ENCODE peak calls at places on chromosomes 5 and 9, in ten cellular contexts. One of them, this sample, is unnamed.

GRCh38 chr5:35464757-35465156 is 152.9 kb upstream of the SPEF2 start:
- DNase-seq in ecto neural progenitor cell: no peak
- DNase-seq in kidney tubule cell: no peak
- DNase-seq in HepG2: no peak
- DNase-seq in nephron progenitor cell: no peak
- DNase-seq in D341Med: no peak
- DNase-seq in fibroblast of mammary gland: peak
- DNase-seq in stimulated activated CD4-positive, alpha-beta T cell treated with anti-CD3 and anti-CD28 coated beads, TNF-alpha, amount 100 ng/mL, for 4 hours: no peak
- DNase-seq in astrocyte of the cerebellum: no peak
- DNase-seq in A172: no peak
- DNase-seq in this sample: no peak

GRCh38 chr9:37410969-37411785 is 11.3 kb upstream of the GRHPR start:
- DNase-seq in astrocyte of the cerebellum: no peak
- DNase-seq in stimulated activated CD4-positive, alpha-beta T cell treated with anti-CD3 and anti-CD28 coated beads, TNF-alpha, amount 100 ng/mL, for 4 hours: no peak
- DNase-seq in HepG2: peak
- DNase-seq in ecto neural progenitor cell: no peak
- DNase-seq in kidney tubule cell: no peak
- DNase-seq in fibroblast of mammary gland: no peak
- DNase-seq in A172: no peak
- DNase-seq in nephron progenitor cell: no peak
- DNase-seq in D341Med: no peak
- DNase-seq in this sample: no peak

GRCh38 chr5:109191153-109191558 is 218.6 kb downstream of the PJA2 start:
- DNase-seq in kidney tubule cell: peak
- DNase-seq in stimulated activated CD4-positive, alpha-beta T cell treated with anti-CD3 and anti-CD28 coated beads, TNF-alpha, amount 100 ng/mL, for 4 hours: no peak
- DNase-seq in ecto neural progenitor cell: no peak
- DNase-seq in A172: peak
- DNase-seq in HepG2: no peak
- DNase-seq in astrocyte of the cerebellum: peak
- DNase-seq in nephron progenitor cell: no peak
- DNase-seq in fibroblast of mammary gland: peak
- DNase-seq in D341Med: no peak
- DNase-seq in this sample: peak

GRCh38 chr5:18797241-18797640 is 1163.0 kb downstream of the TAF11L14 start:
- DNase-seq in nephron progenitor cell: no peak
- DNase-seq in stimulated activated CD4-positive, alpha-beta T cell treated with anti-CD3 and anti-CD28 coated beads, TNF-alpha, amount 100 ng/mL, for 4 hours: no peak
- DNase-seq in astrocyte of the cerebellum: no peak
- DNase-seq in kidney tubule cell: no peak
- DNase-seq in A172: no peak
- DNase-seq in HepG2: no peak
- DNase-seq in fibroblast of mammary gland: no peak
- DNase-seq in D341Med: no peak
- DNase-seq in ecto neural progenitor cell: no peak
- DNase-seq in this sample: no peak

GRCh38 chr9:116101516-116101915 is 52.1 kb upstream of the PAPPA start:
- DNase-seq in kidney tubule cell: peak
- DNase-seq in D341Med: no peak
- DNase-seq in astrocyte of the cerebellum: no peak
- DNase-seq in HepG2: no peak
- DNase-seq in nephron progenitor cell: no peak
- DNase-seq in ecto neural progenitor cell: no peak
- DNase-seq in fibroblast of mammary gland: peak
- DNase-seq in stimulated activated CD4-positive, alpha-beta T cell treated with anti-CD3 and anti-CD28 coated beads, TNF-alpha, amount 100 ng/mL, for 4 hours: no peak
- DNase-seq in A172: no peak
- DNase-seq in this sample: no peak

GRCh38 chr9:131670247-131670681 is 69.6 kb downstream of the RAPGEF1 start:
- DNase-seq in nephron progenitor cell: no peak
- DNase-seq in A172: no peak
- DNase-seq in ecto neural progenitor cell: no peak
- DNase-seq in stimulated activated CD4-positive, alpha-beta T cell treated with anti-CD3 and anti-CD28 coated beads, TNF-alpha, amount 100 ng/mL, for 4 hours: no peak
- DNase-seq in astrocyte of the cerebellum: no peak
- DNase-seq in kidney tubule cell: no peak
- DNase-seq in HepG2: no peak
- DNase-seq in fibroblast of mammary gland: no peak
- DNase-seq in D341Med: peak
- DNase-seq in this sample: no peak

GRCh38 chr9:75084081-75084672 is 3.8 kb downstream of the NMRK1 start:
- DNase-seq in nephron progenitor cell: no peak
- DNase-seq in D341Med: no peak
- DNase-seq in HepG2: peak
- DNase-seq in ecto neural progenitor cell: no peak
- DNase-seq in kidney tubule cell: no peak
- DNase-seq in A172: no peak
- DNase-seq in fibroblast of mammary gland: no peak
- DNase-seq in astrocyte of the cerebellum: no peak
- DNase-seq in stimulated activated CD4-positive, alpha-beta T cell treated with anti-CD3 and anti-CD28 coated beads, TNF-alpha, amount 100 ng/mL, for 4 hours: no peak
- DNase-seq in this sample: no peak

GRCh38 chr9:111961575-111961974 is 65.0 kb downstream of the UGCG start:
- DNase-seq in astrocyte of the cerebellum: peak
- DNase-seq in nephron progenitor cell: no peak
- DNase-seq in stimulated activated CD4-positive, alpha-beta T cell treated with anti-CD3 and anti-CD28 coated beads, TNF-alpha, amount 100 ng/mL, for 4 hours: no peak
- DNase-seq in fibroblast of mammary gland: peak
- DNase-seq in HepG2: no peak
- DNase-seq in kidney tubule cell: peak
- DNase-seq in A172: peak
- DNase-seq in ecto neural progenitor cell: no peak
- DNase-seq in D341Med: no peak
- DNase-seq in this sample: no peak

GRCh38 chr9:27888661-27889295 is 315.5 kb upstream of the C9orf72 start:
- DNase-seq in stimulated activated CD4-positive, alpha-beta T cell treated with anti-CD3 and anti-CD28 coated beads, TNF-alpha, amount 100 ng/mL, for 4 hours: peak
- DNase-seq in A172: peak
- DNase-seq in D341Med: peak
- DNase-seq in ecto neural progenitor cell: no peak
- DNase-seq in astrocyte of the cerebellum: no peak
- DNase-seq in fibroblast of mammary gland: peak
- DNase-seq in nephron progenitor cell: peak
- DNase-seq in HepG2: peak
- DNase-seq in kidney tubule cell: peak
- DNase-seq in this sample: peak

GRCh38 chr5:3122216-3122615 is 370.7 kb upstream of the IRX2 start:
- DNase-seq in D341Med: no peak
- DNase-seq in astrocyte of the cerebellum: no peak
- DNase-seq in fibroblast of mammary gland: no peak
- DNase-seq in stimulated activated CD4-positive, alpha-beta T cell treated with anti-CD3 and anti-CD28 coated beads, TNF-alpha, amount 100 ng/mL, for 4 hours: no peak
- DNase-seq in nephron progenitor cell: no peak
- DNase-seq in ecto neural progenitor cell: peak
- DNase-seq in HepG2: no peak
- DNase-seq in kidney tubule cell: no peak
- DNase-seq in A172: no peak
- DNase-seq in this sample: peak

GRCh38 chr9:130290353-130291181 is 25.0 kb downstream of the HMCN2 start:
- DNase-seq in fibroblast of mammary gland: peak
- DNase-seq in nephron progenitor cell: no peak
- DNase-seq in A172: no peak
- DNase-seq in stimulated activated CD4-positive, alpha-beta T cell treated with anti-CD3 and anti-CD28 coated beads, TNF-alpha, amount 100 ng/mL, for 4 hours: no peak
- DNase-seq in D341Med: no peak
- DNase-seq in HepG2: no peak
- DNase-seq in ecto neural progenitor cell: no peak
- DNase-seq in kidney tubule cell: no peak
- DNase-seq in astrocyte of the cerebellum: no peak
- DNase-seq in this sample: no peak

GRCh38 chr9:121642758-121643157 is 8.7 kb upstream of the DAB2IP start:
- DNase-seq in nephron progenitor cell: no peak
- DNase-seq in fibroblast of mammary gland: no peak
- DNase-seq in astrocyte of the cerebellum: no peak
- DNase-seq in ecto neural progenitor cell: no peak
- DNase-seq in kidney tubule cell: no peak
- DNase-seq in D341Med: no peak
- DNase-seq in HepG2: no peak
- DNase-seq in stimulated activated CD4-positive, alpha-beta T cell treated with anti-CD3 and anti-CD28 coated beads, TNF-alpha, amount 100 ng/mL, for 4 hours: no peak
- DNase-seq in A172: no peak
- DNase-seq in this sample: no peak

GRCh38 chr9:16602494-16602893 is 268.0 kb downstream of the BNC2 start:
- DNase-seq in D341Med: no peak
- DNase-seq in stimulated activated CD4-positive, alpha-beta T cell treated with anti-CD3 and anti-CD28 coated beads, TNF-alpha, amount 100 ng/mL, for 4 hours: no peak
- DNase-seq in astrocyte of the cerebellum: no peak
- DNase-seq in nephron progenitor cell: no peak
- DNase-seq in HepG2: no peak
- DNase-seq in fibroblast of mammary gland: no peak
- DNase-seq in kidney tubule cell: no peak
- DNase-seq in ecto neural progenitor cell: no peak
- DNase-seq in A172: no peak
- DNase-seq in this sample: no peak

GRCh38 chr5:11588803-11589202 is 315.4 kb downstream of the CTNND2 start:
- DNase-seq in A172: no peak
- DNase-seq in ecto neural progenitor cell: peak
- DNase-seq in HepG2: no peak
- DNase-seq in astrocyte of the cerebellum: peak
- DNase-seq in kidney tubule cell: no peak
- DNase-seq in fibroblast of mammary gland: no peak
- DNase-seq in stimulated activated CD4-positive, alpha-beta T cell treated with anti-CD3 and anti-CD28 coated beads, TNF-alpha, amount 100 ng/mL, for 4 hours: no peak
- DNase-seq in nephron progenitor cell: no peak
- DNase-seq in D341Med: no peak
- DNase-seq in this sample: no peak

GRCh38 chr9:135579889-135580660 is 18.5 kb downstream of the PAEP start:
- DNase-seq in kidney tubule cell: no peak
- DNase-seq in A172: no peak
- DNase-seq in nephron progenitor cell: no peak
- DNase-seq in HepG2: no peak
- DNase-seq in fibroblast of mammary gland: no peak
- DNase-seq in astrocyte of the cerebellum: no peak
- DNase-seq in D341Med: no peak
- DNase-seq in stimulated activated CD4-positive, alpha-beta T cell treated with anti-CD3 and anti-CD28 coated beads, TNF-alpha, amount 100 ng/mL, for 4 hours: no peak
- DNase-seq in ecto neural progenitor cell: no peak
- DNase-seq in this sample: no peak

GRCh38 chr5:180026320-180026719 is 45.2 kb downstream of the RNF130 start:
- DNase-seq in A172: peak
- DNase-seq in stimulated activated CD4-positive, alpha-beta T cell treated with anti-CD3 and anti-CD28 coated beads, TNF-alpha, amount 100 ng/mL, for 4 hours: no peak
- DNase-seq in kidney tubule cell: peak
- DNase-seq in HepG2: peak
- DNase-seq in ecto neural progenitor cell: no peak
- DNase-seq in fibroblast of mammary gland: peak
- DNase-seq in nephron progenitor cell: no peak
- DNase-seq in D341Med: no peak
- DNase-seq in astrocyte of the cerebellum: peak
- DNase-seq in this sample: peak

GRCh38 chr5:1948111-1948510 is 65.4 kb upstream of the IRX4 start:
- DNase-seq in astrocyte of the cerebellum: no peak
- DNase-seq in kidney tubule cell: no peak
- DNase-seq in ecto neural progenitor cell: no peak
- DNase-seq in fibroblast of mammary gland: no peak
- DNase-seq in HepG2: no peak
- DNase-seq in stimulated activated CD4-positive, alpha-beta T cell treated with anti-CD3 and anti-CD28 coated beads, TNF-alpha, amount 100 ng/mL, for 4 hours: no peak
- DNase-seq in A172: no peak
- DNase-seq in D341Med: no peak
- DNase-seq in nephron progenitor cell: no peak
- DNase-seq in this sample: no peak

GRCh38 chr5:125274938-125275759 is 528.7 kb upstream of the ZNF608 start:
- DNase-seq in fibroblast of mammary gland: peak
- DNase-seq in A172: peak
- DNase-seq in HepG2: no peak
- DNase-seq in D341Med: no peak
- DNase-seq in astrocyte of the cerebellum: peak
- DNase-seq in kidney tubule cell: peak
- DNase-seq in nephron progenitor cell: no peak
- DNase-seq in ecto neural progenitor cell: no peak
- DNase-seq in stimulated activated CD4-positive, alpha-beta T cell treated with anti-CD3 and anti-CD28 coated beads, TNF-alpha, amount 100 ng/mL, for 4 hours: no peak
- DNase-seq in this sample: no peak

GRCh38 chr5:53381-54174 is 38.4 kb upstream of the PLEKHG4B start:
- DNase-seq in nephron progenitor cell: peak
- DNase-seq in astrocyte of the cerebellum: no peak
- DNase-seq in fibroblast of mammary gland: no peak
- DNase-seq in ecto neural progenitor cell: peak
- DNase-seq in A172: peak
- DNase-seq in stimulated activated CD4-positive, alpha-beta T cell treated with anti-CD3 and anti-CD28 coated beads, TNF-alpha, amount 100 ng/mL, for 4 hours: no peak
- DNase-seq in kidney tubule cell: peak
- DNase-seq in D341Med: peak
- DNase-seq in HepG2: no peak
- DNase-seq in this sample: peak

GRCh38 chr5:178460598-178461425 is 129.4 kb downstream of the COL23A1 start:
- DNase-seq in ecto neural progenitor cell: peak
- DNase-seq in D341Med: peak
- DNase-seq in stimulated activated CD4-positive, alpha-beta T cell treated with anti-CD3 and anti-CD28 coated beads, TNF-alpha, amount 100 ng/mL, for 4 hours: peak
- DNase-seq in fibroblast of mammary gland: peak
- DNase-seq in HepG2: peak
- DNase-seq in A172: peak
- DNase-seq in kidney tubule cell: peak
- DNase-seq in nephron progenitor cell: peak
- DNase-seq in astrocyte of the cerebellum: no peak
- DNase-seq in this sample: peak

GRCh38 chr5:122500245-122501086 is 188.4 kb downstream of the SNCAIP start:
- DNase-seq in HepG2: peak
- DNase-seq in ecto neural progenitor cell: peak
- DNase-seq in fibroblast of mammary gland: peak
- DNase-seq in D341Med: peak
- DNase-seq in kidney tubule cell: peak
- DNase-seq in astrocyte of the cerebellum: peak
- DNase-seq in A172: peak
- DNase-seq in stimulated activated CD4-positive, alpha-beta T cell treated with anti-CD3 and anti-CD28 coated beads, TNF-alpha, amount 100 ng/mL, for 4 hours: no peak
- DNase-seq in nephron progenitor cell: peak
- DNase-seq in this sample: peak

GRCh38 chr5:44885903-44886302 is 77.2 kb downstream of the MRPS30 start:
- DNase-seq in D341Med: no peak
- DNase-seq in A172: peak
- DNase-seq in HepG2: no peak
- DNase-seq in fibroblast of mammary gland: peak
- DNase-seq in stimulated activated CD4-positive, alpha-beta T cell treated with anti-CD3 and anti-CD28 coated beads, TNF-alpha, amount 100 ng/mL, for 4 hours: no peak
- DNase-seq in nephron progenitor cell: no peak
- DNase-seq in kidney tubule cell: peak
- DNase-seq in ecto neural progenitor cell: no peak
- DNase-seq in astrocyte of the cerebellum: peak
- DNase-seq in this sample: peak

GRCh38 chr5:39283231-39283818 is 64.0 kb upstream of the FYB1 start:
- DNase-seq in stimulated activated CD4-positive, alpha-beta T cell treated with anti-CD3 and anti-CD28 coated beads, TNF-alpha, amount 100 ng/mL, for 4 hours: no peak
- DNase-seq in kidney tubule cell: peak
- DNase-seq in A172: peak
- DNase-seq in astrocyte of the cerebellum: peak
- DNase-seq in HepG2: peak
- DNase-seq in nephron progenitor cell: peak
- DNase-seq in D341Med: peak
- DNase-seq in ecto neural progenitor cell: peak
- DNase-seq in fibroblast of mammary gland: peak
- DNase-seq in this sample: peak

This sample was measured in SW480.